ENCODE peak calls at places on chromosomes 7 and 10, in nine cellular contexts. One of them, this sample, is unnamed.

GRCh38 chr10:104036518-104037260 is 49.0 kb downstream of the COL17A1 start:
- DNase-seq in RWPE2: peak; percentile 34
- DNase-seq in GM12865: no peak
- DNase-seq in prostate gland: no peak
- DNase-seq in esophagus squamous epithelium: no peak
- DNase-seq in bronchial epithelial cell: no peak
- DNase-seq in AG10803: no peak
- DNase-seq in BJ: no peak
- DNase-seq in A549: no peak
- DNase-seq in this sample: no peak

GRCh38 chr10:118568327-118568848 is 27.1 kb downstream of the PRLHR start:
- DNase-seq in RWPE2: no peak
- DNase-seq in GM12865: peak; percentile 65
- DNase-seq in prostate gland: peak; percentile 53
- DNase-seq in esophagus squamous epithelium: no peak
- DNase-seq in bronchial epithelial cell: peak; percentile 49
- DNase-seq in AG10803: peak; percentile 57
- DNase-seq in BJ: no peak
- DNase-seq in A549: peak; percentile 58
- DNase-seq in this sample: peak; percentile 74

GRCh38 chr7:132577206-132578049 is 1.2 kb upstream of the PLXNA4 start:
- DNase-seq in RWPE2: no peak
- DNase-seq in GM12865: no peak
- DNase-seq in prostate gland: peak; percentile 45
- DNase-seq in esophagus squamous epithelium: no peak
- DNase-seq in bronchial epithelial cell: no peak
- DNase-seq in AG10803: peak; percentile 73
- DNase-seq in BJ: no peak
- DNase-seq in A549: peak; percentile 26
- DNase-seq in this sample: peak; percentile 80

GRCh38 chr10:73931767-73932624 is 21.1 kb downstream of the PLAU start:
- DNase-seq in RWPE2: peak; percentile 95
- DNase-seq in GM12865: peak; percentile 80
- DNase-seq in prostate gland: peak; percentile 56
- DNase-seq in esophagus squamous epithelium: no peak
- DNase-seq in bronchial epithelial cell: peak; percentile 100
- DNase-seq in AG10803: no peak
- DNase-seq in BJ: no peak
- DNase-seq in A549: peak; percentile 72
- DNase-seq in this sample: no peak

GRCh38 chr10:116286801-116287200 is 13.8 kb upstream of the GFRA1 start:
- DNase-seq in RWPE2: no peak
- DNase-seq in GM12865: peak; percentile 11
- DNase-seq in prostate gland: no peak
- DNase-seq in esophagus squamous epithelium: no peak
- DNase-seq in bronchial epithelial cell: no peak
- DNase-seq in AG10803: no peak
- DNase-seq in BJ: no peak
- DNase-seq in A549: no peak
- DNase-seq in this sample: no peak

GRCh38 chr10:19872504-19873271 is 56.5 kb downstream of the PLXDC2 start:
- DNase-seq in RWPE2: no peak
- DNase-seq in GM12865: no peak
- DNase-seq in prostate gland: no peak
- DNase-seq in esophagus squamous epithelium: no peak
- DNase-seq in bronchial epithelial cell: no peak
- DNase-seq in AG10803: no peak
- DNase-seq in BJ: no peak
- DNase-seq in A549: no peak
- DNase-seq in this sample: no peak

GRCh38 chr7:17166824-17167379 is 131.6 kb upstream of the AHR start:
- DNase-seq in RWPE2: no peak
- DNase-seq in GM12865: peak; percentile 20
- DNase-seq in prostate gland: no peak
- DNase-seq in esophagus squamous epithelium: no peak
- DNase-seq in bronchial epithelial cell: no peak
- DNase-seq in AG10803: no peak
- DNase-seq in BJ: no peak
- DNase-seq in A549: no peak
- DNase-seq in this sample: no peak

GRCh38 chr10:131015271-131015670 is 296.2 kb downstream of the TCERG1L start:
- DNase-seq in RWPE2: no peak
- DNase-seq in GM12865: no peak
- DNase-seq in prostate gland: no peak
- DNase-seq in esophagus squamous epithelium: no peak
- DNase-seq in bronchial epithelial cell: no peak
- DNase-seq in AG10803: no peak
- DNase-seq in BJ: no peak
- DNase-seq in A549: no peak
- DNase-seq in this sample: no peak

GRCh38 chr10:13862541-13863233 is 275.9 kb downstream of the PRPF18 start:
- DNase-seq in RWPE2: no peak
- DNase-seq in GM12865: no peak
- DNase-seq in prostate gland: no peak
- DNase-seq in esophagus squamous epithelium: no peak
- DNase-seq in bronchial epithelial cell: peak; percentile 32
- DNase-seq in AG10803: peak; percentile 18
- DNase-seq in BJ: no peak
- DNase-seq in A549: no peak
- DNase-seq in this sample: peak; percentile 56

GRCh38 chr10:91061187-91061586 is 140.3 kb upstream of the ANKRD1 start:
- DNase-seq in RWPE2: no peak
- DNase-seq in GM12865: no peak
- DNase-seq in prostate gland: no peak
- DNase-seq in esophagus squamous epithelium: no peak
- DNase-seq in bronchial epithelial cell: no peak
- DNase-seq in AG10803: no peak
- DNase-seq in BJ: no peak
- DNase-seq in A549: no peak
- DNase-seq in this sample: no peak

GRCh38 chr7:128366986-128367385 is 5.5 kb upstream of the PRRT4 start:
- DNase-seq in RWPE2: no peak
- DNase-seq in GM12865: no peak
- DNase-seq in prostate gland: no peak
- DNase-seq in esophagus squamous epithelium: no peak
- DNase-seq in bronchial epithelial cell: no peak
- DNase-seq in AG10803: no peak
- DNase-seq in BJ: no peak
- DNase-seq in A549: no peak
- DNase-seq in this sample: no peak

GRCh38 chr7:142835487-142835886 is 19.4 kb upstream of the EPHB6 start:
- DNase-seq in RWPE2: no peak
- DNase-seq in GM12865: no peak
- DNase-seq in prostate gland: no peak
- DNase-seq in esophagus squamous epithelium: no peak
- DNase-seq in bronchial epithelial cell: no peak
- DNase-seq in AG10803: no peak
- DNase-seq in BJ: no peak
- DNase-seq in A549: no peak
- DNase-seq in this sample: no peak
- TF ChIP-seq CTCF in RWPE2: no peak
- TF ChIP-seq CTCF in GM12865: no peak
- TF ChIP-seq CTCF in prostate gland: no peak
- TF ChIP-seq CTCF in esophagus squamous epithelium: no peak
- TF ChIP-seq CTCF in bronchial epithelial cell: no peak
- TF ChIP-seq CTCF in AG10803: no peak
- TF ChIP-seq CTCF in BJ: no peak
- TF ChIP-seq CTCF in A549: no peak
- TF ChIP-seq CTCF in this sample: no peak

GRCh38 chr7:67598469-67598868 is 601.8 kb downstream of the TYW1 start:
- DNase-seq in RWPE2: no peak
- DNase-seq in GM12865: no peak
- DNase-seq in prostate gland: no peak
- DNase-seq in esophagus squamous epithelium: no peak
- DNase-seq in bronchial epithelial cell: no peak
- DNase-seq in AG10803: no peak
- DNase-seq in BJ: no peak
- DNase-seq in A549: no peak
- DNase-seq in this sample: no peak
- H3K4me3 ChIP-seq in RWPE2: no peak overlapping the region
- H3K4me3 ChIP-seq in GM12865: no peak overlapping the region
- H3K4me3 ChIP-seq in prostate gland: no peak overlapping the region
- H3K4me3 ChIP-seq in esophagus squamous epithelium: no peak overlapping the region
- H3K4me3 ChIP-seq in bronchial epithelial cell: no peak overlapping the region
- H3K4me3 ChIP-seq in AG10803: no peak overlapping the region
- H3K4me3 ChIP-seq in BJ: no peak overlapping the region
- H3K4me3 ChIP-seq in A549: no peak overlapping the region
- H3K4me3 ChIP-seq in this sample: no peak overlapping the region

GRCh38 chr10:8444630-8445029 is 390.1 kb downstream of the GATA3 start:
- DNase-seq in RWPE2: no peak
- DNase-seq in GM12865: no peak
- DNase-seq in prostate gland: no peak
- DNase-seq in esophagus squamous epithelium: no peak
- DNase-seq in bronchial epithelial cell: no peak
- DNase-seq in AG10803: no peak
- DNase-seq in BJ: no peak
- DNase-seq in A549: no peak
- DNase-seq in this sample: peak; percentile 37
- TF ChIP-seq CTCF in RWPE2: no peak
- TF ChIP-seq CTCF in GM12865: no peak
- TF ChIP-seq CTCF in prostate gland: no peak
- TF ChIP-seq CTCF in esophagus squamous epithelium: no peak
- TF ChIP-seq CTCF in bronchial epithelial cell: no peak
- TF ChIP-seq CTCF in AG10803: no peak
- TF ChIP-seq CTCF in BJ: peak; percentile 11
- TF ChIP-seq CTCF in A549: no peak
- TF ChIP-seq CTCF in this sample: peak; percentile 35

GRCh38 chr7:10739401-10739800 is 234.3 kb upstream of the PHF14 start:
- DNase-seq in RWPE2: no peak
- DNase-seq in GM12865: no peak
- DNase-seq in prostate gland: no peak
- DNase-seq in esophagus squamous epithelium: no peak
- DNase-seq in bronchial epithelial cell: no peak
- DNase-seq in AG10803: no peak
- DNase-seq in BJ: no peak
- DNase-seq in A549: no peak
- DNase-seq in this sample: no peak
- H3K4me3 ChIP-seq in RWPE2: no peak overlapping the region
- H3K4me3 ChIP-seq in GM12865: no peak overlapping the region
- H3K4me3 ChIP-seq in prostate gland: no peak overlapping the region
- H3K4me3 ChIP-seq in esophagus squamous epithelium: no peak overlapping the region
- H3K4me3 ChIP-seq in bronchial epithelial cell: no peak overlapping the region
- H3K4me3 ChIP-seq in AG10803: no peak overlapping the region
- H3K4me3 ChIP-seq in BJ: no peak overlapping the region
- H3K4me3 ChIP-seq in A549: no peak overlapping the region
- H3K4me3 ChIP-seq in this sample: no peak overlapping the region

GRCh38 chr7:30726296-30727006 is 25.5 kb upstream of the INMT start:
- DNase-seq in RWPE2: no peak
- DNase-seq in GM12865: no peak
- DNase-seq in prostate gland: no peak
- DNase-seq in esophagus squamous epithelium: no peak
- DNase-seq in bronchial epithelial cell: no peak
- DNase-seq in AG10803: no peak
- DNase-seq in BJ: no peak
- DNase-seq in A549: no peak
- DNase-seq in this sample: no peak
- TF ChIP-seq CTCF in RWPE2: no peak
- TF ChIP-seq CTCF in GM12865: no peak
- TF ChIP-seq CTCF in prostate gland: no peak
- TF ChIP-seq CTCF in esophagus squamous epithelium: no peak
- TF ChIP-seq CTCF in bronchial epithelial cell: no peak
- TF ChIP-seq CTCF in AG10803: no peak
- TF ChIP-seq CTCF in BJ: no peak
- TF ChIP-seq CTCF in A549: no peak
- TF ChIP-seq CTCF in this sample: no peak

GRCh38 chr7:4791738-4792536 is 16.5 kb downstream of the AP5Z1 start:
- DNase-seq in RWPE2: no peak
- DNase-seq in GM12865: peak; percentile 44
- DNase-seq in prostate gland: peak; percentile 56
- DNase-seq in esophagus squamous epithelium: no peak
- DNase-seq in bronchial epithelial cell: peak; percentile 4
- DNase-seq in AG10803: peak; percentile 43
- DNase-seq in BJ: no peak
- DNase-seq in A549: no peak
- DNase-seq in this sample: peak; percentile 57
- H3K4me3 ChIP-seq in RWPE2: no peak overlapping the region
- H3K4me3 ChIP-seq in GM12865: no peak overlapping the region
- H3K4me3 ChIP-seq in prostate gland: peak overlapping the region; percentile 20
- H3K4me3 ChIP-seq in esophagus squamous epithelium: peak overlapping the region; percentile 57
- H3K4me3 ChIP-seq in bronchial epithelial cell: peak overlapping the region; percentile 10
- H3K4me3 ChIP-seq in AG10803: peak overlapping the region; percentile 9
- H3K4me3 ChIP-seq in BJ: no peak overlapping the region
- H3K4me3 ChIP-seq in A549: no peak overlapping the region
- H3K4me3 ChIP-seq in this sample: no peak overlapping the region

This sample was measured in fibroblast of pulmonary artery.